ENCODE peak calls at places on chromosomes 2 and 18, in seven cellular contexts. M is transverse colon; E is PC-9; A is CD4-positive, alpha-beta T cell; X is OCI-LY7; V is sigmoid colon; Z is endothelial cell of umbilical vein. D is an unnamed sample.

GRCh38 chr2:169363570-169364150 is 1.3 kb upstream of the LRP2 start:
- DNase-seq in X (no peak), M (peak; percentile 12), A (no peak), V (no peak), Z (peak; percentile 6), E (no peak), D (no peak)

GRCh38 chr2:3294066-3294465 is 83.6 kb downstream of the EIPR1 start:
- DNase-seq in Z (no peak), V (no peak), M (no peak), E (no peak), A (no peak), X (no peak), D (no peak)

GRCh38 chr2:212686285-212686895 is 147.8 kb upstream of the ERBB4 start:
- DNase-seq in E (peak; percentile 35), M (peak; percentile 48), V (peak; percentile 64), X (peak; percentile 73), A (peak; percentile 26), Z (peak; percentile 67), D (peak; percentile 46)

GRCh38 chr2:118911166-118911565 is 30.8 kb upstream of the MARCO start:
- DNase-seq in E (no peak), M (no peak), A (no peak), V (no peak), Z (no peak), X (no peak), D (no peak)

GRCh38 chr2:222637072-222637471 is 18.8 kb downstream of the FARSB start:
- DNase-seq in A (no peak), Z (no peak), E (no peak), M (peak; percentile 44), X (no peak), V (no peak), D (no peak)

GRCh38 chr18:61616111-61616610 is 276.6 kb downstream of the RNF152 start:
- DNase-seq in V (no peak), M (no peak), E (no peak), Z (no peak), X (no peak), A (no peak), D (no peak)

GRCh38 chr18:8708670-8709069 is 3.3 kb downstream of the MTCL1 start:
- DNase-seq in X (peak; percentile 36), M (no peak), A (no peak), E (no peak), V (no peak), Z (no peak), D (no peak)

GRCh38 chr18:22433960-22434359 is 16.2 kb upstream of the CTAGE1 start:
- DNase-seq in V (no peak), Z (no peak), M (no peak), E (no peak), A (no peak), X (no peak), D (no peak)

GRCh38 chr2:220687231-220687843 is 884.8 kb downstream of the EPHA4 start:
- DNase-seq in Z (peak; percentile 52), X (peak; percentile 51), M (peak; percentile 75), V (peak; percentile 86), E (no peak), A (peak; percentile 28), D (peak; percentile 38)

GRCh38 chr18:27094621-27095020 is 90.5 kb downstream of the CHST9 start:
- DNase-seq in V (no peak), A (no peak), Z (no peak), X (no peak), M (no peak), E (no peak), D (no peak)

GRCh38 chr2:230793573-230794359 is 71.0 kb upstream of the ITM2C start:
- DNase-seq in E (peak; percentile 93), A (peak; percentile 52), V (peak; percentile 92), Z (peak; percentile 98), X (no peak), M (peak; percentile 70), D (peak; percentile 95)

GRCh38 chr2:63993871-63994270 is 25.4 kb downstream of the VPS54 start:
- DNase-seq in E (no peak), Z (no peak), A (no peak), X (no peak), M (no peak), V (no peak), D (no peak)

GRCh38 chr2:141927536-141927935 is 203.3 kb downstream of the LRP1B start:
- DNase-seq in V (no peak), A (no peak), E (no peak), M (no peak), X (no peak), Z (no peak), D (no peak)

GRCh38 chr2:219499555-219499954 is 864 bp downstream of the GMPPA start:
- DNase-seq in Z (no peak), M (no peak), A (no peak), V (no peak), E (no peak), X (no peak), D (no peak)

GRCh38 chr18:79204889-79205807 is 136.0 kb downstream of the ATP9B start:
- DNase-seq in X (no peak), A (no peak), M (no peak), V (no peak), Z (no peak), E (no peak), D (no peak)

GRCh38 chr2:14994721-14995120 is 362.2 kb downstream of the LRATD1 start:
- DNase-seq in A (no peak), Z (no peak), M (no peak), V (no peak), E (no peak), X (no peak), D (no peak)

GRCh38 chr2:14996306-14997014 is 363.9 kb downstream of the LRATD1 start:
- DNase-seq in E (no peak), A (no peak), Z (no peak), M (no peak), X (no peak), V (no peak), D (no peak)

GRCh38 chr2:14999114-14999661 is 366.7 kb downstream of the LRATD1 start:
- DNase-seq in Z (no peak), X (no peak), A (no peak), V (no peak), E (no peak), M (no peak), D (no peak)

GRCh38 chr2:14998548-14998947 is 366.0 kb downstream of the LRATD1 start:
- DNase-seq in M (no peak), X (no peak), V (no peak), E (no peak), Z (no peak), A (no peak), D (no peak)
- H3K27ac ChIP-seq in M (no peak overlapping the region), X (no peak overlapping the region), V (no peak overlapping the region), E (no peak overlapping the region), Z (no peak overlapping the region), A (no peak overlapping the region), D (no peak overlapping the region)

GRCh38 chr2:111145951-111146350 is 25.2 kb downstream of the BCL2L11 start:
- DNase-seq in A (no peak), X (no peak), M (no peak), V (no peak), Z (no peak), E (no peak), D (no peak)

GRCh38 chr2:111142101-111142500 is 21.4 kb downstream of the BCL2L11 start:
- DNase-seq in E (peak; percentile 16), V (no peak), M (no peak), A (no peak), Z (no peak), X (no peak), D (no peak)

GRCh38 chr2:111145103-111145760 is 24.5 kb downstream of the BCL2L11 start:
- DNase-seq in M (no peak), E (no peak), V (no peak), Z (no peak), X (no peak), A (no peak), D (no peak)

GRCh38 chr2:111140815-111141214 is 20.1 kb downstream of the BCL2L11 start:
- DNase-seq in V (no peak), X (no peak), Z (no peak), A (no peak), M (peak; percentile 29), E (no peak), D (no peak)

GRCh38 chr2:111143107-111143886 is 22.6 kb downstream of the BCL2L11 start:
- DNase-seq in Z (no peak), E (no peak), A (no peak), X (no peak), M (no peak), V (no peak), D (no peak)
- H3K9me3 ChIP-seq in Z (no peaks in the 10 kb centered on the region), E (no peaks in the 10 kb centered on the region), A (no peaks in the 10 kb centered on the region), X (no peaks in the 10 kb centered on the region), M (no peaks in the 10 kb centered on the region), V (no peaks in the 10 kb centered on the region), D (no peaks in the 10 kb centered on the region)

GRCh38 chr18:37381554-37381953 is 184.0 kb downstream of the CELF4 start:
- DNase-seq in A (no peak), M (no peak), X (no peak), E (no peak), V (no peak), Z (no peak), D (no peak)

GRCh38 chr18:37383789-37384151 is 181.8 kb downstream of the CELF4 start:
- DNase-seq in X (no peak), M (no peak), E (no peak), A (no peak), V (no peak), Z (no peak), D (no peak)

GRCh38 chr18:37383036-37383788 is 182.4 kb downstream of the CELF4 start:
- DNase-seq in V (no peak), X (no peak), E (no peak), M (no peak), A (no peak), Z (no peak), D (no peak)

GRCh38 chr18:37378616-37379015 is 187.0 kb downstream of the CELF4 start:
- DNase-seq in Z (no peak), E (no peak), X (no peak), M (no peak), A (no peak), V (no peak), D (no peak)

GRCh38 chr18:37380546-37381110 is 185.0 kb downstream of the CELF4 start:
- DNase-seq in V (no peak), E (no peak), Z (no peak), A (no peak), X (no peak), M (no peak), D (no peak)
- H3K27ac ChIP-seq in V (no peak overlapping the region), E (no peak overlapping the region), Z (no peak overlapping the region), A (no peak overlapping the region), X (no peak overlapping the region), M (no peak overlapping the region), D (no peak overlapping the region)

GRCh38 chr2:5175231-5175630 is 517.0 kb upstream of the SOX11 start:
- DNase-seq in X (no peak), V (no peak), E (no peak), Z (no peak), M (no peak), A (no peak), D (no peak)

GRCh38 chr2:5176764-5177163 is 515.4 kb upstream of the SOX11 start:
- DNase-seq in Z (no peak), A (no peak), E (no peak), M (no peak), V (no peak), X (no peak), D (no peak)

DNA sequence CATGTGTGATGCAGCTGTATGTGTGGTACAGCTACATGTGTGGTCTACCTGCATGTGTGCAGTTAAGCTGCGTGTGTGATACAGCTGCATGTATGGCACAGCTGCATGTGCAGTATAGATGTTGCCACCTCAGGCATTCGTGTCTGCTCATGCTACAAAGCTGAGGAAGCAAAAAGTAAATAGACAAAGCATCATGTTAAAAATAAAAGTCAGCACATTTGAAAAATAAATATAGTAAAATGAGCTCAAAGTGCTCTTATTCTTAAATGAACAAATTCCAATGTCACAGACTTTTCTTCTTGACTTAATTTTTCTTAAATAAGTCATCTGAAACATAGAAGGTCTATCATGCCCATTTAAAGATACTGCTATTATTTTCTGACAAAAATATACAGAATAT is 519.3 kb upstream of the SOX11 start:
- DNase-seq in A (no peak), E (no peak), Z (no peak), M (no peak), V (no peak), X (no peak), D (no peak)
- H3K9me3 ChIP-seq in A (peaks cover 2% of the 10 kb centered on the region), E (no peaks in the 10 kb centered on the region), Z (peaks cover 2% of the 10 kb centered on the region), M (no peaks in the 10 kb centered on the region), V (no peaks in the 10 kb centered on the region), X (no peaks in the 10 kb centered on the region), D (peaks cover 9% of the 10 kb centered on the region)

D was measured in SJSA1.